ENCODE peak calls at places on chromosomes 2 and 18, in seven cellular contexts. Q, I, G, Y, L, U and O are unnamed samples.

GRCh38 chr2:33489835-33490431 is 13.5 kb downstream of the RASGRP3 start:
- DNase-seq in Q (no peak), I (no peak), G (no peak), Y (no peak), L (no peak), U (no peak), O (no peak)

GRCh38 chr2:213151437-213152064 is at the start of gene IKZF2:
- DNase-seq in Q (peak), I (peak), G (peak), Y (peak), L (peak), U (peak), O (no peak)

GRCh38 chr2:7725132-7725849 is 808.1 kb downstream of the RNF144A start:
- DNase-seq in Q (no peak), I (no peak), G (no peak), Y (peak), L (no peak), U (no peak), O (no peak)

GRCh38 chr2:189300917-189301316 is 121.4 kb upstream of the COL5A2 start:
- DNase-seq in Q (no peak), I (no peak), G (no peak), Y (no peak), L (no peak), U (no peak), O (no peak)

GRCh38 chr2:196640031-196640548 is 575 bp downstream of the CCDC150 start:
- DNase-seq in Q (no peak), I (no peak), G (no peak), Y (no peak), L (no peak), U (no peak), O (no peak)

GRCh38 chr2:43482974-43483373 is 112.9 kb downstream of the THADA start:
- DNase-seq in Q (no peak), I (no peak), G (no peak), Y (peak), L (no peak), U (no peak), O (no peak)

GRCh38 chr2:165074323-165074722 is 119.0 kb upstream of the SLC38A11 start:
- DNase-seq in Q (no peak), I (no peak), G (no peak), Y (no peak), L (no peak), U (no peak), O (no peak)

GRCh38 chr2:72722492-72723090 is 103.2 kb downstream of the EXOC6B start:
- DNase-seq in Q (no peak), I (no peak), G (no peak), Y (peak), L (no peak), U (no peak), O (no peak)

GRCh38 chr2:172253190-172254052 is 150.7 kb upstream of the DLX2 start:
- DNase-seq in Q (no peak), I (peak), G (peak), Y (peak), L (peak), U (no peak), O (no peak)

GRCh38 chr2:99899058-99899855 is 243.1 kb downstream of the AFF3 start:
- DNase-seq in Q (no peak), I (no peak), G (no peak), Y (no peak), L (no peak), U (no peak), O (no peak)

GRCh38 chr18:8786766-8787670 is 81.7 kb downstream of the MTCL1 start:
- DNase-seq in Q (no peak), I (no peak), G (no peak), Y (no peak), L (peak), U (no peak), O (peak)

GRCh38 chr18:79727211-79727610 is 47.6 kb downstream of the CTDP1 start:
- DNase-seq in Q (no peak), I (no peak), G (no peak), Y (no peak), L (no peak), U (no peak), O (no peak)

GRCh38 chr2:22478329-22478728 is 906.6 kb upstream of the KLHL29 start:
- DNase-seq in Q (no peak), I (no peak), G (no peak), Y (no peak), L (no peak), U (no peak), O (no peak)

GRCh38 chr2:239522002-239522739 is 121.4 kb upstream of the HDAC4 start:
- DNase-seq in Q (no peak), I (peak), G (no peak), Y (no peak), L (no peak), U (no peak), O (no peak)

DNA sequence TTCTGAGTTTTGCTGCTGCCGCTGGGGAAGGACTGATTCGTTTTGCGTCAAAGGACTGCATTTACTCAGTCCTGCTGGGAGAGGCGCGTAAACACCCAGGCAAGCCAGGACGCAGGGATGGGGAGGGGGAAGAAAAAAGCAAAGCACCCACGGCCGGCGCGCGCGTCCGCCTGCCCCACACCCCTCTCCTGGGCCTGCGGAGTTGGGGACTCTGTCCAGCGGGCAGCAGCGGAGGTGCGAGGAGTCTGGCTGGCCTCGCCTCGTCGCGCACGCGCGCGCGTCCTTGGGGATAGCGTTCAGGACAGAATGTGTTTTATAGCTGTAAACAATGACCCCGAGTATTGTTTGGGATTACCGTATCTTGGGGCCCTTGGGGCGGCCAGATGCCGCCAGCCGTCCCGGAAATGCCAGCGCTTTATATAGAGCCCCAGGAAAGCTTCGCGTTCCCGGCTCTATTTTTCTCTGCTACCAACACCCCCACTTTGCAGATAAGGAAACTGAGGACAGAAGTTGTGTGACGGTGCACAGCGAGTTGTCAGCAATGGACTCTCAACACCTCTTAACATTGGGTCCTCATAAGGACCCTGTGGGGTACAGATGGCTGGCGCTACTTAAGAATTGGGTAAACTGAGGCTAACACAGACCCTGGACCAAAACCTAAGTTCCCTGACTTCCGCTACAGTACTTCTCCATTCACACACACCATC is 1.6 kb upstream of the FOSL2 start:
- DNase-seq in Q (peak), I (peak), G (peak), Y (no peak), L (peak), U (no peak), O (no peak)
- TF ChIP-seq POLR2A in Q (no peak), I (no peak), G (peak), Y (peak), L (no peak), U (no peak), O (no peak)

DNA sequence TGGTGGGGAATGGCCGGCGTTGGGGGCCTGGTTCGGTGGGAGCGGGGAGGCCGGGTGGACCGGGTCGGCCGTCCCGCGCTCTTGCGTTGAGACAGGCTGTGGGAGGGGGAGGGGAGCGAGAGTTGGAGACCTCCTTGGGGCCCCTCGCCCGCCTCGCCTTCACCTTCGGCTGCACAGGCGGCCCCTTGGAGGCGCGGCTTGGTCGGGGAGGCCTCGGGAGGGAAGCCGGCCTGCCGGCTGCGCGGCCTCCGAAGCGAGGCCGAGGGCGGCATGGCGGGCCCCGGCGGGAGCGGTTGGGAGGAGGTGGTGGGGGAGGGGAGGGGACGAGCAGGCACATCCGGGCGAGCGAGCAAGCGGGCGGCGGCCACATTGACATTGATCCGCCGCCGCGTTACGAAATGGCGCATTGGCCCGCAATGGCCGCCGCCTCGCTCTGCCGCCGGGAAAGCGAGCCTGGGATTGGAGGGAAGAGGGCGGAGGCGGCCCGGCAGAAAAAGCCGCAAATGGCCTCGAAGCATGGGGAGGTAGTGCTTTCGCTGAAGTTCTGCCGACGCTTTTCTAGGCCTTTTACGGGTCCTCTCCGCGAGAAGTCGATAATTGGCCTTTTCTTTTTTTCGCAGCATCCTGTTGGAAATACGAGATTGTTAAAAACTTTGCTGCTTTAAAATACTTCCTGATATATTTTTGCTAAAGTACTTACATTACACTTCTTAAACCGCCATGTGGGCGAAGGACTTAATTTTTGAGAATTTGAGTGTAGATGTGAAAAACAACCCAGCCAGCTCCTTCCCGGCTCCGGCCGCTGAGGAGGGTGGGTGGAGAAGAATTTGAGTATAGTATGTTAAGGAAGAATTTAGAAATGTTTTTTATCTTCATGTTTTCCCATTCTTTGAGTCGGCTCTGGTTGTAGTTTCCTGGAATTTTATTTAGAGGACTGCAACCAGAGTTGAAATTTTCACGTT is 582 bp downstream of the HNRNPA3 start:
- DNase-seq in Q (peak), I (peak), G (peak), Y (peak), L (peak), U (peak), O (peak)
- TF ChIP-seq POLR2A in Q (no peak), I (no peak), G (no peak), Y (peak), L (no peak), U (peak), O (no peak)

GRCh38 chr2:201235865-201236811 is 24.2 kb upstream of the CASP8 start:
- DNase-seq in Q (peak), I (peak), G (peak), Y (peak), L (no peak), U (no peak), O (peak)
- TF ChIP-seq POLR2A in Q (no peak), I (no peak), G (no peak), Y (no peak), L (no peak), U (no peak), O (no peak)

GRCh38 chr2:39119732-39120520 is 925 bp downstream of the SOS1 start:
- DNase-seq in Q (peak), I (peak), G (peak), Y (peak), L (peak), U (peak), O (no peak)
- TF ChIP-seq POLR2A in Q (peak), I (no peak), G (no peak), Y (peak), L (no peak), U (no peak), O (no peak)

DNA sequence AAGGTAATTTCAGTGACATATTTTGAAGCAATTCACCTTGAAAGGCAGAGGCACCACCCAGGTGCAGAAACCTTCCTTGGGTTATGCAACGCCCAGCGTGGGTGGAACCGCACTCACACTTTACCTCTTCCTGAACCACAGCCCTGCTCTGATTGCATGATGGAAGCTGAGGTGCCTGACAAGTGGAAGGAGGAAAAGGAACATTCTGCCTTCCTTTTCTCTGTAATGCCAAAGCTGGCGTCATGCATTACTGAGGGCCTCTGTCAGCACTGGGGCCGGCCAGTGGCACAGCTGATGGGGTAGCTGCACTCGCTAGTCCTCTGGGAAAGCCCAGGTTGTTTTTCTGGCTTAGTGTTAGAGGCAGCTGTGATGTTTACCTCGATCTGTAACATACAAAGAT is 266.5 kb downstream of the NEDD4L start:
- DNase-seq in Q (no peak), I (no peak), G (peak), Y (no peak), L (peak), U (no peak), O (no peak)
- TF ChIP-seq POLR2A in Q (no peak), I (no peak), G (no peak), Y (no peak), L (no peak), U (no peak), O (no peak)

GRCh38 chr2:47169784-47170183 is 14.7 kb upstream of the STPG4 start:
- DNase-seq in Q (no peak), I (no peak), G (no peak), Y (no peak), L (no peak), U (no peak), O (no peak)

GRCh38 chr2:47162780-47163179 is 7.7 kb upstream of the STPG4 start:
- DNase-seq in Q (no peak), I (no peak), G (no peak), Y (no peak), L (no peak), U (no peak), O (no peak)

GRCh38 chr2:47165001-47165555 is 10.0 kb upstream of the STPG4 start:
- DNase-seq in Q (no peak), I (no peak), G (no peak), Y (peak), L (no peak), U (no peak), O (no peak)

GRCh38 chr2:47172156-47172921 is 17.2 kb upstream of the STPG4 start:
- DNase-seq in Q (no peak), I (no peak), G (no peak), Y (no peak), L (no peak), U (no peak), O (no peak)

DNA sequence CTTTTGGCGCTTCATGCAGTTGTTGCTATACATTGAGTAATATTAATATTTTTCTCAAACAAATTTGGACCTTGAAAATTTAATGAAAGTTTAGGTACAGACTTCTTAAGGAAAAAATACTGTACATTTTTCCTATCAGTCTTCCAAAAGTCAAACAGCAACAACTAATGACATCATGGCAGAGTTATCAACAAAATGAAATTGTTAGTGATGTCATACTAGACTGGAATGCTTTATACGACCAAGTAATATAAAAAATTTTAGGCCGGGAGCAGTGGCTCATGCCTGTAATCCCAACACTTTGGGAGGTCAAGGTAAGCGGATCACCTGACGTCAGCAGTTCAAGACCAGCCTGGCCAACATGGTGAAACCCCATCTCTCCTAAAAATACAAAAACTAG is 12.0 kb upstream of the STPG4 start:
- DNase-seq in Q (no peak), I (no peak), G (no peak), Y (no peak), L (no peak), U (no peak), O (no peak)
- TF ChIP-seq POLR2A in Q (no peak), I (no peak), G (no peak), Y (no peak), L (no peak), U (no peak), O (no peak)

GRCh38 chr2:31558401-31559295 is 22.1 kb downstream of the SRD5A2 start:
- DNase-seq in Q (no peak), I (no peak), G (no peak), Y (peak), L (no peak), U (no peak), O (no peak)
- TF ChIP-seq POLR2A in Q (no peak), I (no peak), G (no peak), Y (no peak), L (no peak), U (no peak), O (no peak)

GRCh38 chr2:231785413-231785812 is 832 bp upstream of the COPS7B start:
- DNase-seq in Q (no peak), I (no peak), G (no peak), Y (no peak), L (no peak), U (no peak), O (no peak)

GRCh38 chr2:231781798-231782726 is 980 bp upstream of the PDE6D start:
- DNase-seq in Q (no peak), I (peak), G (no peak), Y (peak), L (no peak), U (no peak), O (no peak)

GRCh38 chr2:231785822-231786176 is 446 bp upstream of the COPS7B start:
- DNase-seq in Q (no peak), I (no peak), G (no peak), Y (no peak), L (no peak), U (no peak), O (no peak)

GRCh38 chr2:231786917-231787292 is 660 bp downstream of the COPS7B start:
- DNase-seq in Q (no peak), I (no peak), G (no peak), Y (no peak), L (no peak), U (no peak), O (no peak)

DNA sequence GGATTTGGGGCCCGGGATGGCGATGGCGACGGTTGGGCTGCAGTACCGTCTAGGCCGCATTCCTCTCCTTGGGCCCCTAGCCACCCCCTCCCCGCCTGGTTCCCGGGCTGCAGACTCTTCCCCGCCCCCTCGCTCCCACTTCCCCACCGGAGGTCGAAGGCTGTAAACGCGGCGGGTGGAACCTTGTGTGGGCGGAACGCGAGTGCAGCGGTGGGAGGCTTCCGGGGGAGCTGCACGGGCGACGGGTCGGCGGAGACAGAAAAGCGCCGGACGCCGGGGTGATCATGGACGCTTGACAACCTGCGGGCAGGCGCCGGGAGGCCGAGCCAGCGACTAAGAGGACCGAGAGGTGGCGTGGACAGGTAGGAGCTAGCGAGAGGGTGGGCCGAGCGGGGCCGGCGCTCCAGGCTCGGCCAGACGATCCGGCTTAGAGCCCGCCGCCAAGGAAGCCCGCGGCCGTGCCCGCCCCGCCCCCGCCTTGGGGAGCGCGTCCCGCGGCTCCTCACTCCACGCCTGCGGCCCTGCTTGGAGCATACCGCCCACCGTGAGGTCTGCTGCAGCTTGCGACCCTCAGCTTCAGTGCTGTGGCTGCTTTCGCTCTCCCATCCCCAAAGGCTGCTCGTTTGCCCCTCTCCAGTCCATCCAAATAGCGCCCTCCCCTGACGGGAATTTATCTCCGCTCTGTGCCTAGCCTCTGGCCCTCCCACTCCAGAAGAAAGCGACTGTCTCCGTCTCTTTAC is at the start of gene COPS7B:
- DNase-seq in Q (peak), I (peak), G (peak), Y (peak), L (peak), U (peak), O (no peak)
- TF ChIP-seq POLR2A in Q (peak), I (peak), G (no peak), Y (no peak), L (no peak), U (peak), O (no peak)

DNA sequence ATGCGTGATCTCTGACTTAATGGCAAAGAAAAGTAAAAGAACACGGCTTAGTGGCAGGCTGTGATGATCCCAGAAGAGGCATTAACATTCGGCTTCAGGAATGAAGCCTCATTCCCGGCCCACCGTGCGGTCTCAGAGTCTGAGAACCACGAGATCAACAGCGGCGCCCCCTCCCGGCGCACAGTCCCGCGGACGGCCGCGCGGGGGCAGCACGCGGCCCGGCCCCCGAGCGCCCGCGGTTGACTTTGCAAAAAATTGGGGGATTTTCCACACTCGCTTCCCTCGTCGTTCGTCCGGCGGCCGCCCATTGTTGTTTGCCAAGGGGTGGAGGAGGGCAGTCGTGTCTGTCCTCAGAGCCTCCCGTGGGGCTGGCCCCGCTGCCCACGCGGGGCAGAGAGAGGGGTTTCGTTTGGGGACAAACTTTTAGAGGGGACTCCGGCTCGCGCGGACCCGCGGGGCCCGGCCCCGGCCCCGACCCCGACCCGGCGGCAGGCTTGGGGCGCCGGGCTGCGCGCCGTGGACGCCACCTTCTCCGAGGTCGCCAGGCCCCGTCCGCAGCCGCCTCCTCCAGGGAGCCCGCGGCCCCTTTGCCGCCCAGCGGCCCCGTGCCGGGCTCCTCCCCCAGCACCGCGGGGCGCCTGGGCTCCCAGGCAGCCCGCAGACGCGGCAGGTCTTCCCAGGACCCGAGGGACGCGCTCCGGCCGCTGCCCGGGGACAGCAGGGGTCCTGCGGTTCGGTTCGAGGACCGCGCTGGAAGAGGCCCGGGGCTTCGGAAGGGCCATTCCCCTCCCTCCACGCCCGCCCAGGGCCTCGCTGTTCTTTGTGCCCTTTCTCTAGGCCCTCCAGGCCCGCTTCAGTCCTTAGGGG is 3.3 kb upstream of the HS6ST1 start:
- DNase-seq in Q (peak), I (peak), G (peak), Y (peak), L (peak), U (peak), O (peak)
- TF ChIP-seq POLR2A in Q (peak), I (no peak), G (no peak), Y (peak), L (no peak), U (peak), O (no peak)